ENCODE peak calls at places on chromosomes 5 and 9, in eight cellular contexts. E, Z, T, B, J, S, H and F are unnamed samples.

GRCh38 chr9:133839822-133840329 is 101.7 kb upstream of the SARDH start:
- DNase-seq in E (no peak), Z (peak), T (peak), B (no peak), J (no peak), S (no peak), H (no peak), F (no peak)

GRCh38 chr9:93813687-93814560 is 141.2 kb downstream of the BARX1 start:
- DNase-seq in E (peak), Z (no peak), T (peak), B (no peak), J (no peak), S (no peak), H (peak), F (no peak)

GRCh38 chr5:141705503-141705902 is 23.5 kb upstream of the ARAP3 start:
- DNase-seq in E (no peak), Z (no peak), T (no peak), B (no peak), J (no peak), S (no peak), H (no peak), F (no peak)

GRCh38 chr5:163165277-163165676 is 272.1 kb upstream of the CCNG1 start:
- DNase-seq in E (no peak), Z (no peak), T (no peak), B (no peak), J (no peak), S (no peak), H (no peak), F (no peak)

GRCh38 chr9:124899845-124900244 is 37.9 kb downstream of the ARPC5L start:
- DNase-seq in E (no peak), Z (no peak), T (no peak), B (no peak), J (no peak), S (no peak), H (no peak), F (no peak)

GRCh38 chr9:90189306-90189705 is 453.3 kb downstream of the DIRAS2 start:
- DNase-seq in E (no peak), Z (no peak), T (no peak), B (no peak), J (no peak), S (no peak), H (no peak), F (no peak)

GRCh38 chr5:175129121-175129520 is 314.9 kb downstream of the DRD1 start:
- DNase-seq in E (no peak), Z (no peak), T (no peak), B (no peak), J (no peak), S (no peak), H (no peak), F (no peak)

GRCh38 chr5:154755361-154756202 is at the start of gene LARP1:
- DNase-seq in E (peak), Z (no peak), T (no peak), B (peak), J (no peak), S (no peak), H (no peak), F (no peak)

GRCh38 chr9:15543033-15543791 is 9.6 kb upstream of the CCDC171 start:
- DNase-seq in E (no peak), Z (no peak), T (no peak), B (no peak), J (no peak), S (no peak), H (no peak), F (no peak)

GRCh38 chr9:17906204-17906840 is 327.5 kb downstream of the SH3GL2 start:
- DNase-seq in E (no peak), Z (no peak), T (peak), B (peak), J (no peak), S (no peak), H (no peak), F (no peak)

GRCh38 chr5:104062495-104063377 is 500.1 kb upstream of the NUDT12 start:
- DNase-seq in E (no peak), Z (no peak), T (no peak), B (no peak), J (no peak), S (no peak), H (no peak), F (no peak)

GRCh38 chr5:116573279-116573616 is 1.4 kb downstream of the SEMA6A start:
- DNase-seq in E (peak), Z (no peak), T (no peak), B (peak), J (no peak), S (no peak), H (no peak), F (no peak)

GRCh38 chr5:39376293-39376714 is 12.0 kb upstream of the C9 start:
- DNase-seq in E (no peak), Z (no peak), T (peak), B (no peak), J (no peak), S (no peak), H (no peak), F (peak)

GRCh38 chr9:132409828-132410528 is at the start of gene CFAP77:
- DNase-seq in E (peak), Z (peak), T (peak), B (peak), J (no peak), S (no peak), H (peak), F (no peak)

GRCh38 chr9:126558051-126558665 is 55.6 kb upstream of the LMX1B start:
- DNase-seq in E (peak), Z (peak), T (peak), B (peak), J (peak), S (no peak), H (peak), F (no peak)

GRCh38 chr5:40240111-40240510 is 439.6 kb upstream of the PTGER4 start:
- DNase-seq in E (no peak), Z (peak), T (no peak), B (no peak), J (no peak), S (no peak), H (no peak), F (peak)

GRCh38 chr5:95697781-95698681 is 15.2 kb upstream of the SPATA9 start:
- DNase-seq in E (no peak), Z (peak), T (no peak), B (no peak), J (no peak), S (peak), H (no peak), F (no peak)

GRCh38 chr9:2857564-2858198 is 13.8 kb upstream of the PUM3 start:
- DNase-seq in E (no peak), Z (peak), T (peak), B (no peak), J (peak), S (no peak), H (peak), F (peak)

GRCh38 chr9:109817846-109818472 is 38.0 kb downstream of the PALM2AKAP2 start:
- DNase-seq in E (no peak), Z (peak), T (peak), B (no peak), J (peak), S (peak), H (no peak), F (peak)

GRCh38 chr9:86637515-86637914 is 283.3 kb upstream of the TUT7 start:
- DNase-seq in E (no peak), Z (peak), T (peak), B (no peak), J (no peak), S (no peak), H (no peak), F (peak)

GRCh38 chr9:33341182-33341581 is 50.9 kb downstream of the NFX1 start:
- DNase-seq in E (no peak), Z (no peak), T (no peak), B (no peak), J (no peak), S (no peak), H (no peak), F (no peak)

GRCh38 chr9:105405514-105406131 is 42.2 kb upstream of the FSD1L start:
- DNase-seq in E (no peak), Z (peak), T (no peak), B (no peak), J (no peak), S (peak), H (peak), F (no peak)

DNA sequence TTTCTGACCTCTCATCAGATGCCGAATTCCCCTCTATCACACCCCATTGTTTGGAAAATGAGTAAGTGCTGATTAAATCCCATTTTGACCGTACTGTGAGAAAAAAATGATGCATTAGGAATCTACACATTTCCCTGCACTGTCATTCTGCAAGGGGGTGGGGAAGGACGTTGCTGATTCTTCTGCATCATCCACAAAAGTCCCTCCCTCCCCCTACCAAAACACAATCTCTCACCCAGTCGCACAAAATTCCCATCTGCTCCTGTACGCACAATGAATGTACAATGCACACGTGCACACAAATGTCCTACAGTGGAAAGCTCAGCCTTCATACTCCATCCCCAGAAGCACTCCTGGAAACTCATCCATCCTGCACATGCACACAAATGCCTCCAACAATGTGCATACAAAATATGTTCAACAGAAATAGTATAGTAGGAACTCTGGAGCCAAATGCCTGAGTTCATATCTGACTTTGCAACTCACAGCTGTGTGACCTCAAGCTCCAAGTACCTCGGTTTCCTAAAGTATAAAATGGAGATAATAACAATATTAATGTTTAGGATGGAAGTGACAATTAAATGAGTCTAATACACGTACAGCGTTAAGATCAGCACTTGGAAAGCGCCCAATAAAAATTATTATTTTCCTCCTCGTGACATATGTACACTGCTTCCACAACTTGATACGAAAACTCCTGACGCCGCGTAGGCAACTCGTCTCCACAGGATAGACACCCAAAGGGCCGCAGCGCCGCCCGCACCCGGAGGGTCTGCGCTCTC is 805 bp downstream of the TNIP1 start:
- DNase-seq in E (peak), Z (peak), T (no peak), B (no peak), J (no peak), S (no peak), H (no peak), F (no peak)
- TF ChIP-seq CTCF in E (no peak), Z (no peak), T (no peak), B (no peak), J (no peak), S (no peak), H (no peak), F (no peak)

GRCh38 chr9:115254217-115254616 is 136.3 kb upstream of the TNC start:
- DNase-seq in E (no peak), Z (no peak), T (no peak), B (no peak), J (no peak), S (no peak), H (no peak), F (no peak)

GRCh38 chr9:115254781-115255180 is 136.8 kb upstream of the TNC start:
- DNase-seq in E (no peak), Z (no peak), T (no peak), B (no peak), J (no peak), S (no peak), H (no peak), F (no peak)

DNA sequence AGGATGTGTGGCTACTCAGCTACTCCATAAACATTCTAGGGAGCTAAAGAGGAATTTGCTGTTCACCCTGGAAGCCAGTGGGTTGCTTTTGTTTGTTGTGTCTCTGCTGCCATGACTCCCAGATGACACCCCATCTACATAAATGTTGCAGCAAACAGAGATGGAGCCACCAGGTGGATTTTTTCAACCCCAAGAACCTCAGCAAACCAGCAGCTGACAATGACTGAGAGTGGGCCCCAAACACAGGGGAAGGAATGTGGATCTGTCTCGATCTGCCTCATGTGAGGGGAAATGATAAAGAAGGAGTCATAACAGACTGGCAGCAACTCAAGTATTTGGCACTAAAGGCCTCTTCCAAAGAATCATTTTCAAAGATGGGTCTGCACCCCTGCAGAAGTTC is 132.7 kb upstream of the TNC start:
- DNase-seq in E (no peak), Z (peak), T (peak), B (no peak), J (no peak), S (peak), H (no peak), F (no peak)
- H3K4me3 ChIP-seq in E (no peak), Z (no peak), T (no peak), B (no peak), J (no peak), S (no peak), H (no peak), F (no peak)

GRCh38 chr5:76256116-76256889 is 146.8 kb upstream of the IQGAP2 start:
- DNase-seq in E (no peak), Z (peak), T (peak), B (no peak), J (peak), S (peak), H (peak), F (peak)
- TF ChIP-seq CTCF in E (peak), Z (peak), T (peak), B (peak), J (peak), S (peak), H (peak), F (peak)

DNA sequence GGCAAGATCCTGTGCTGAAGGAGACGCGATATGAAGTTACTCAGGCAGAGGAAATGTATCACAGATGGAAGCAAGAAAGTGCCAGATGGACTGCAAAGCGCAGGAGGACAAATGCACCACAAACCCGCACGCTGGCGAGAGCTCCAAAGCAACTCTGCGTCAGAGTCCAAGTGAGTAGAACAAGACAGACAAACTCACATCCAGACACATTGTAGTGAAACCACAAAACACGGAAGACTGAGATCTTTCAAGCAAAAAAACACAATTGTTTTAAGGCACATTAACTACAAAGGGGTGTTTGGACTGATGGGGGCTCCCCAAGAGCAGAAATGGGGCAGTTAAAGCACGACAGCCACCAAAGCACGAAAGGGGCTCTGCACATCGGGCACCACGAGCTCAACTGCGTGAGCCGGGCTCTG is 39.2 kb upstream of the NKD2 start:
- DNase-seq in E (peak), Z (peak), T (no peak), B (no peak), J (peak), S (no peak), H (no peak), F (no peak)
- H3K4me3 ChIP-seq in E (no peak), Z (peak), T (no peak), B (no peak), J (peak), S (no peak), H (no peak), F (no peak)